ENCODE peak calls at places on chromosomes 7 and 10, in ten cellular contexts. F, G, V, A, C, I, O, E, B and M are unnamed samples.

GRCh38 chr7:11747715-11748485 is 84.1 kb downstream of the THSD7A start:
- DNase-seq in F (no peak), G (no peak), V (no peak), A (no peak), C (no peak), I (no peak), O (no peak), E (no peak), B (no peak), M (no peak)

GRCh38 chr7:46131916-46132795 is 211.1 kb upstream of the IGFBP3 start:
- DNase-seq in F (peak), G (no peak), V (no peak), A (peak), C (peak), I (no peak), O (no peak), E (no peak), B (no peak), M (no peak)

GRCh38 chr7:100655908-100656674 is at the start of gene ACTL6B:
- DNase-seq in F (peak), G (no peak), V (no peak), A (peak), C (peak), I (no peak), O (no peak), E (no peak), B (no peak), M (no peak)

GRCh38 chr10:86100581-86101061 is 266.0 kb downstream of the GRID1 start:
- DNase-seq in F (peak), G (no peak), V (no peak), A (peak), C (no peak), I (peak), O (peak), E (no peak), B (no peak), M (no peak)

GRCh38 chr10:3886666-3887251 is 101.8 kb upstream of the KLF6 start:
- DNase-seq in F (peak), G (peak), V (peak), A (no peak), C (peak), I (no peak), O (peak), E (no peak), B (no peak), M (no peak)

GRCh38 chr7:117123311-117123926 is 170.1 kb downstream of the ST7 start:
- DNase-seq in F (no peak), G (no peak), V (no peak), A (no peak), C (no peak), I (no peak), O (no peak), E (no peak), B (no peak), M (no peak)

GRCh38 chr7:158283016-158283974 is 304.3 kb downstream of the PTPRN2 start:
- DNase-seq in F (no peak), G (no peak), V (peak), A (no peak), C (no peak), I (no peak), O (no peak), E (no peak), B (no peak), M (no peak)

GRCh38 chr10:43204394-43204942 is 62.4 kb downstream of the RASGEF1A start:
- DNase-seq in F (no peak), G (no peak), V (peak), A (no peak), C (no peak), I (no peak), O (no peak), E (no peak), B (no peak), M (no peak)